ENCODE peak calls at places on chromosomes 11 and 22, in four cellular contexts. K is stimulated activated CD8-positive, alpha-beta memory T cell treated with anti-CD3 and anti-CD28 coated beads, Interleukin-15, amount 100 ng/mL, for 1 hour; U is GM10248; D is M059J. V is an unnamed sample.

GRCh38 chr11:114251797-114252327 is 44.3 kb upstream of the NNMT start:
- DNase-seq in K (no peak), U (no peak), D (no peak), V (no peak)

GRCh38 chr22:49812838-49813237 is 14.8 kb downstream of the BRD1 start:
- DNase-seq in K (no peak), U (no peak), D (peak; percentile 53), V (no peak)

GRCh38 chr22:21591695-21592094 is 24.2 kb downstream of the UBE2L3 start:
- DNase-seq in K (no peak), U (no peak), D (peak; percentile 37), V (no peak)

GRCh38 chr11:827146-827860 is 416 bp upstream of the CRACR2B start:
- DNase-seq in K (no peak), U (peak; percentile 77), D (no peak), V (no peak)

GRCh38 chr11:125174057-125174456 is 9.5 kb downstream of the PKNOX2 start:
- DNase-seq in K (no peak), U (no peak), D (no peak), V (no peak)

GRCh38 chr11:130588471-130588870 is 140.0 kb downstream of the ADAMTS15 start:
- DNase-seq in K (no peak), U (no peak), D (peak; percentile 72), V (no peak)

GRCh38 chr11:118928870-118929495 is 3.3 kb upstream of the BCL9L start:
- DNase-seq in K (no peak), U (no peak), D (peak; percentile 72), V (no peak)

GRCh38 chr11:58318532-58318931 is 40.3 kb downstream of the OR5B17 start:
- DNase-seq in K (no peak), U (no peak), D (no peak), V (no peak)

GRCh38 chr11:95132956-95133355 is 43.3 kb downstream of the ENDOD1 start:
- DNase-seq in K (no peak), U (no peak), D (peak; percentile 70), V (no peak)

GRCh38 chr11:79950172-79950571 is 509.3 kb upstream of the TENM4 start:
- DNase-seq in K (no peak), U (no peak), D (no peak), V (no peak)

GRCh38 chr22:46072030-46072881 is 78.1 kb upstream of the PPARA start:
- DNase-seq in K (no peak), U (peak; percentile 50), D (no peak), V (no peak)

GRCh38 chr22:39567135-39567946 is 3.2 kb upstream of the CACNA1I start:
- DNase-seq in K (no peak), U (no peak), D (no peak), V (no peak)